ENCODE peak calls at places on chromosome 21, in ten cellular contexts. P is astrocyte, K is spleen, C is fibroblast of mammary gland, B is endodermal cell, R is testis, J is neural progenitor cell, T is A549, Q is thoracic aorta, S is body of pancreas. I is an unnamed sample.

GRCh38 chr21:44800103-44800502 is 1.5 kb downstream of the UBE2G2 start:
- DNase-seq in R (no peak), K (no peak), S (no peak), Q (no peak), J (peak), B (peak), C (peak), T (peak), P (peak), I (peak)

GRCh38 chr21:45913886-45914285 is 67.7 kb upstream of the COL6A1 start:
- DNase-seq in S (no peak), K (no peak), T (no peak), P (no peak), R (no peak), J (no peak), C (no peak), Q (no peak), B (no peak), I (no peak)

GRCh38 chr21:45874716-45875415 is 106.7 kb upstream of the COL6A1 start:
- DNase-seq in T (no peak), J (peak), C (peak), Q (no peak), B (no peak), S (peak), K (peak), R (no peak), P (peak), I (no peak)

GRCh38 chr21:29164330-29164942 is 34.0 kb downstream of the MAP3K7CL start:
- DNase-seq in B (no peak), R (no peak), K (no peak), C (peak), T (peak), P (peak), J (peak), Q (no peak), S (peak), I (no peak)

GRCh38 chr21:32562426-32562825 is 22.9 kb downstream of the TCP10L start:
- DNase-seq in J (peak), C (peak), B (peak), P (peak), K (no peak), R (peak), Q (peak), T (no peak), S (peak), I (peak)

GRCh38 chr21:42031816-42032215 is 21.7 kb upstream of the ZBTB21 start:
- DNase-seq in Q (no peak), T (no peak), S (no peak), J (no peak), B (no peak), P (no peak), C (no peak), R (no peak), K (peak), I (no peak)

GRCh38 chr21:42942244-42942643 is 16.8 kb upstream of the ERVH48-1 start:
- DNase-seq in S (no peak), P (no peak), T (no peak), K (peak), J (no peak), C (peak), Q (no peak), R (no peak), B (peak), I (no peak)

GRCh38 chr21:38809170-38809878 is 3.6 kb downstream of the ETS2 start:
- DNase-seq in P (no peak), K (no peak), Q (no peak), T (no peak), C (no peak), B (no peak), R (no peak), S (no peak), J (no peak), I (no peak)

GRCh38 chr21:32483293-32483595 is 70.7 kb downstream of the EVA1C start:
- DNase-seq in T (no peak), S (no peak), J (no peak), B (no peak), K (no peak), C (no peak), Q (no peak), R (no peak), P (no peak), I (no peak)

GRCh38 chr21:31658053-31658452 is 1.4 kb upstream of the SOD1 start:
- DNase-seq in C (no peak), P (no peak), S (no peak), T (no peak), K (no peak), B (no peak), R (peak), Q (no peak), J (no peak), I (no peak)

GRCh38 chr21:31193761-31194160 is 150.3 kb downstream of the TIAM1 start:
- DNase-seq in Q (no peak), K (no peak), R (peak), P (no peak), B (no peak), S (no peak), J (peak), C (no peak), T (no peak), I (no peak)

GRCh38 chr21:33308586-33309490 is 15.9 kb upstream of the IFNAR1 start:
- DNase-seq in C (peak), Q (no peak), T (no peak), S (no peak), R (no peak), P (peak), J (no peak), B (no peak), K (no peak), I (no peak)

GRCh38 chr21:14531927-14532326 is 14.2 kb downstream of the SAMSN1 start:
- DNase-seq in B (no peak), S (no peak), K (no peak), T (no peak), J (no peak), C (no peak), Q (no peak), P (no peak), R (no peak), I (peak)

GRCh38 chr21:45319461-45320211 is 31.9 kb upstream of the POFUT2 start:
- DNase-seq in J (no peak), K (peak), P (peak), Q (peak), B (peak), C (no peak), T (peak), R (no peak), S (no peak), I (no peak)

GRCh38 chr21:31173881-31174555 is 135.7 kb upstream of the KRTAP19-8 start:
- DNase-seq in C (no peak), B (no peak), K (no peak), R (no peak), S (peak), Q (no peak), P (no peak), J (peak), T (no peak), I (no peak)

GRCh38 chr21:29174607-29175013 is 44.2 kb downstream of the MAP3K7CL start:
- DNase-seq in R (no peak), B (no peak), J (no peak), S (no peak), P (no peak), K (no peak), Q (no peak), T (no peak), C (peak), I (no peak)

GRCh38 chr21:28754127-28754611 is 238.5 kb downstream of the LTN1 start:
- DNase-seq in Q (peak), C (peak), K (no peak), B (no peak), T (no peak), P (peak), R (no peak), S (peak), J (no peak), I (no peak)

GRCh38 chr21:41566500-41567014 is 58.6 kb upstream of the TMPRSS2 start:
- DNase-seq in Q (no peak), T (no peak), J (no peak), S (no peak), B (no peak), P (no peak), R (no peak), C (no peak), K (no peak), I (no peak)

GRCh38 chr21:16330340-16331319 is 600.8 kb downstream of the USP25 start:
- DNase-seq in R (peak), B (no peak), S (peak), K (no peak), P (peak), C (peak), T (peak), J (peak), Q (no peak), I (peak)

GRCh38 chr21:29254550-29254949 is 44.2 kb upstream of the BACH1 start:
- DNase-seq in R (no peak), P (no peak), J (no peak), Q (no peak), B (no peak), S (no peak), K (no peak), C (no peak), T (no peak), I (no peak)

GRCh38 chr21:42153746-42154145 is 65.2 kb upstream of the ABCG1 start:
- DNase-seq in J (no peak), T (no peak), B (peak), C (no peak), P (no peak), K (no peak), Q (no peak), R (no peak), S (no peak), I (no peak)

GRCh38 chr21:45865106-45865835 is 116.3 kb upstream of the COL6A1 start:
- DNase-seq in R (no peak), J (no peak), K (no peak), S (no peak), P (peak), Q (no peak), C (peak), T (no peak), B (peak), I (no peak)

GRCh38 chr21:17491716-17492414 is 21.0 kb upstream of the CXADR start:
- DNase-seq in Q (peak), R (no peak), T (peak), B (no peak), J (no peak), C (peak), P (peak), S (peak), K (no peak), I (peak)

GRCh38 chr21:14058566-14058965 is 152.2 kb downstream of the LIPI start:
- DNase-seq in R (no peak), T (no peak), J (no peak), Q (no peak), K (no peak), C (no peak), P (no peak), S (no peak), B (peak), I (no peak)

GRCh38 chr21:41582298-41582840 is 74.4 kb upstream of the TMPRSS2 start:
- DNase-seq in B (no peak), K (no peak), P (no peak), C (no peak), J (no peak), Q (no peak), S (no peak), R (no peak), T (no peak), I (no peak)

GRCh38 chr21:44402323-44403105 is 49.1 kb downstream of the TRPM2 start:
- DNase-seq in P (no peak), B (no peak), S (no peak), R (peak), J (no peak), K (peak), Q (no peak), T (no peak), C (no peak), I (no peak)

GRCh38 chr21:22573834-22574233 is 1575.6 kb downstream of the NCAM2 start:
- DNase-seq in C (no peak), P (no peak), S (no peak), J (no peak), K (no peak), T (no peak), B (no peak), Q (no peak), R (no peak), I (no peak)

GRCh38 chr21:22575165-22575584 is 1577.0 kb downstream of the NCAM2 start:
- DNase-seq in J (peak), B (peak), T (no peak), R (peak), Q (no peak), P (no peak), K (no peak), S (no peak), C (no peak), I (peak)
- TF ChIP-seq CTCF in J (peak), B (peak), T (no peak), R (peak), Q (no peak), P (peak), K (no peak), S (peak), C (no peak), I (peak)

GRCh38 chr21:21103692-21104091 is 105.5 kb downstream of the NCAM2 start:
- DNase-seq in Q (no peak), R (no peak), C (no peak), S (no peak), J (no peak), B (no peak), T (no peak), K (no peak), P (no peak), I (no peak)

GRCh38 chr21:21096956-21097355 is 98.7 kb downstream of the NCAM2 start:
- DNase-seq in B (no peak), Q (no peak), S (no peak), P (no peak), C (no peak), T (no peak), K (no peak), J (no peak), R (no peak), I (no peak)

GRCh38 chr21:21097425-21097824 is 99.2 kb downstream of the NCAM2 start:
- DNase-seq in S (no peak), Q (no peak), C (no peak), J (no peak), R (no peak), B (no peak), T (no peak), K (no peak), P (no peak), I (no peak)

GRCh38 chr21:21102874-21103273 is 104.7 kb downstream of the NCAM2 start:
- DNase-seq in C (no peak), R (no peak), K (no peak), B (no peak), S (no peak), J (no peak), Q (no peak), P (no peak), T (no peak), I (no peak)

DNA sequence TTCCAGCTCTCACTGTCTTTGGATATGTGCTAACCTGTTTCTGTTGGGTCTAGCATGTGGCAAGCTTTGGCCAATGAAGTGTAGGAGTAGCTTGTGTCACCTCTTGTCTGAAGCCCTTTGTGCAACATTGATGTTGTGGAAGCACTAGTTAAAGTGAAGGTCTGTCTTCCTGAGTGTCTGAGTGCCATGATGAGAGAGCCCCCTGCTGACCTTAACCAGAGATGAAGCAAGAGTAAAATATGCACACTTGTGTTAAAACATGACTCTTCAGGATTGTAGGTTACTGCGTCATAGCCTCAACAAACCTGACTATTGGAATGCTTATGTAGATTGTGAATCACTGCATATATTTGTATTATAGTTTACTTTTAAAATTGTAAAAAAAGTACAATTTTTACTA is 103.7 kb downstream of the NCAM2 start:
- DNase-seq in Q (no peak), S (no peak), K (no peak), B (peak), C (peak), J (peak), R (peak), P (peak), T (no peak), I (peak)
- TF ChIP-seq CTCF in Q (no peak), S (no peak), K (no peak), B (peak), C (peak), J (peak), R (peak), P (peak), T (no peak), I (no peak)

DNA sequence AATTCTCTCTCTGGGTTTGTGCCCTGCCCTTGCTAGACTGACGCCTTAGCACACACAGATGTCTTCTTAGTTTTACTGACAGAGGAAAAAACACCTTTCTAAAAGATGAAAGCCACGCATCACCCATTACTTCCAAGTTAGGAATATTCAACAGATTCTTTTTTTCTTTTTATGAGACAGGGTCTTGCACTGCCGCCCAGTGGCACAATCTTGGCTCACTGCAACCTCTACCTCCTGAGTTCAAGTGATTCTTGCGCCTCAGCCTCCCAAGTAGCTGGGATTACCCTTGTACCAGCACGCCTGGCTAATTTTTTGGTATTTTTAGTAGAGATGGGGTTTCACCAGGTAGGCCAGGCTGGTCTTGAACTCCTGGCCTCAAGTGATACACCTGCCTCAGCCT is 169.2 kb downstream of the APP start:
- DNase-seq in C (no peak), Q (no peak), P (no peak), S (no peak), K (no peak), R (no peak), T (no peak), B (no peak), J (no peak), I (no peak)
- TF ChIP-seq CTCF in C (no peak), Q (no peak), P (no peak), S (no peak), K (no peak), R (no peak), T (no peak), B (peak), J (no peak), I (no peak)

DNA sequence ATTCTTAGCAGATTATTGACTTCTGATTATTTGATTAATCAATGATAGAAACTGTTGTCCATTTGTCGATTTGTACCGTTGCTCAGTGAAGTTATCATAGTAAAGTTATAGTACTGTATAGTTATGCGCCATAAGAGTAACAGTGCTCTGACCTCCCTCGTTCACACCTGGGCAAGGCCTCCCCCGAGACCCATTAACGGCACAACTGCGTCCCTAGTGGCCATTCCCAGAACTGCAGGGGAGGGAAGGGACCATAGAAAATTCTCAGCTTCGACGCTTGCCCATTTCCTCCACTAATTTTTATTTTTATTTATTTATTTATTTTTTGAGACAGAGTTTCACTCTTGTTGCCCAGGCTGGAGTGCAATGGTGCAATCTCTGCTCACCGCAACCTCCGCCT is 334.4 kb downstream of the DSCAM start:
- DNase-seq in S (no peak), R (peak), J (peak), Q (no peak), C (no peak), K (no peak), T (no peak), B (peak), P (no peak), I (peak)
- TF ChIP-seq CTCF in S (peak), R (peak), J (peak), Q (no peak), C (peak), K (peak), T (peak), B (peak), P (no peak), I (peak)

GRCh38 chr21:34509151-34509550 is 2.9 kb downstream of the KCNE1 start:
- DNase-seq in R (no peak), B (no peak), T (no peak), C (no peak), J (no peak), K (no peak), Q (no peak), P (no peak), S (no peak), I (peak)
- TF ChIP-seq CTCF in R (no peak), B (peak), T (no peak), C (peak), J (no peak), K (no peak), Q (no peak), P (no peak), S (no peak), I (no peak)

GRCh38 chr21:37073417-37074194 is 552 bp downstream of the TTC3 start:
- DNase-seq in T (peak), C (peak), B (no peak), K (peak), Q (peak), S (peak), P (peak), J (peak), R (peak), I (peak)
- TF ChIP-seq CTCF in T (no peak), C (no peak), B (no peak), K (peak), Q (no peak), S (no peak), P (no peak), J (no peak), R (no peak), I (no peak)

GRCh38 chr21:34354836-34355235 is 9.0 kb upstream of the KCNE2 start:
- DNase-seq in R (no peak), S (no peak), Q (no peak), K (no peak), B (peak), P (no peak), J (no peak), T (no peak), C (no peak), I (no peak)
- TF ChIP-seq CTCF in R (no peak), S (no peak), Q (no peak), K (no peak), B (no peak), P (no peak), J (no peak), T (no peak), C (no peak), I (no peak)

GRCh38 chr21:39911286-39911685 is 44.0 kb downstream of the PCP4 start:
- DNase-seq in K (no peak), S (peak), T (no peak), Q (no peak), C (no peak), B (peak), R (no peak), P (no peak), J (peak), I (no peak)
- TF ChIP-seq CTCF in K (no peak), S (no peak), T (no peak), Q (no peak), C (no peak), B (peak), R (no peak), P (no peak), J (peak), I (no peak)

DNA sequence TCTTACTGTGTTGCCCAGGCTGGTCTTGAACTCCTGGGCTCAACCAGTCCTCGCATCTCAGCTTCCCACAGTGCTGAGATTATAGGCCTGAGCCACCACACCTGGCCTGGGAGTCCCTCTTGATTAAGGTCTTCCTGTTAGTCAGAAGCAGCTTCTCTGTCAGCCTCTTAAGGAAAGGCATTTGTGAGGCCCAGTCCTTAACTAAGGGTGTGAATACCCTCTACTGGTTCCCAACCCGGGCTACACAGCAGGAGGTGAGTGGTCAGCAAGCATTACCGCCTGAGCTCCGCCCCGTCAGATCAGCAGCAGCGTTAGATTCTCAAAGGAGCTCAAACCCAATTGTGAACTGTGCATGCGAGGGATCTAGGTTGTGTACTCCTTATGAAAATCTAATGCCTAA is 117.2 kb downstream of the DYRK1A start:
- DNase-seq in B (peak), C (no peak), P (no peak), J (peak), K (no peak), R (no peak), S (no peak), Q (no peak), T (no peak), I (no peak)
- TF ChIP-seq CTCF in B (no peak), C (no peak), P (no peak), J (no peak), K (no peak), R (no peak), S (no peak), Q (no peak), T (no peak), I (no peak)

I was measured in activated CD8-positive, alpha-beta T cell treated with anti-CD3 and anti-CD28 coated beads for 36 hours.